ENCODE peak calls at places on chromosome 6, in six cellular contexts. One of them, this sample, is unnamed. For H3K36me3 and H3K4me1, the result is how much of the 10 kb centered on the place peaks cover.

GRCh38 chr6:5036309-5036708 is 32.5 kb upstream of the RPP40 start:
- DNase-seq in heart right ventricle: no peak
- DNase-seq in gastrocnemius medialis: no peak
- DNase-seq in fibroblast of lung: peak
- DNase-seq in uterus: no peak
- DNase-seq in right lobe of liver: no peak
- DNase-seq in this sample: no peak

GRCh38 chr6:34601706-34602105 is 45.6 kb upstream of the SPDEF start:
- DNase-seq in heart right ventricle: no peak
- DNase-seq in gastrocnemius medialis: peak
- DNase-seq in fibroblast of lung: no peak
- DNase-seq in uterus: no peak
- DNase-seq in right lobe of liver: no peak
- DNase-seq in this sample: no peak

GRCh38 chr6:134029495-134030455 is 22.6 kb downstream of the SLC2A12 start:
- DNase-seq in heart right ventricle: no peak
- DNase-seq in gastrocnemius medialis: no peak
- DNase-seq in fibroblast of lung: peak
- DNase-seq in uterus: no peak
- DNase-seq in right lobe of liver: no peak
- DNase-seq in this sample: no peak

GRCh38 chr6:25614052-25614451 is 38.0 kb upstream of the SCGN start:
- DNase-seq in heart right ventricle: no peak
- DNase-seq in gastrocnemius medialis: no peak
- DNase-seq in fibroblast of lung: no peak
- DNase-seq in uterus: no peak
- DNase-seq in right lobe of liver: no peak
- DNase-seq in this sample: no peak

GRCh38 chr6:19892250-19892649 is 55.1 kb downstream of the ID4 start:
- DNase-seq in heart right ventricle: no peak
- DNase-seq in gastrocnemius medialis: no peak
- DNase-seq in fibroblast of lung: no peak
- DNase-seq in uterus: no peak
- DNase-seq in right lobe of liver: no peak
- DNase-seq in this sample: no peak

GRCh38 chr6:79446006-79446405 is 91.2 kb downstream of the LCA5 start:
- DNase-seq in heart right ventricle: no peak
- DNase-seq in gastrocnemius medialis: no peak
- DNase-seq in fibroblast of lung: no peak
- DNase-seq in uterus: no peak
- DNase-seq in right lobe of liver: no peak
- DNase-seq in this sample: no peak

GRCh38 chr6:16712931-16713484 is 48.3 kb downstream of the ATXN1 start:
- DNase-seq in heart right ventricle: no peak
- DNase-seq in gastrocnemius medialis: peak
- DNase-seq in fibroblast of lung: peak
- DNase-seq in uterus: peak
- DNase-seq in right lobe of liver: no peak
- DNase-seq in this sample: no peak

GRCh38 chr6:155106456-155107107 is 111.5 kb downstream of the TIAM2 start:
- DNase-seq in heart right ventricle: no peak
- DNase-seq in gastrocnemius medialis: no peak
- DNase-seq in fibroblast of lung: peak
- DNase-seq in uterus: no peak
- DNase-seq in right lobe of liver: no peak
- DNase-seq in this sample: no peak

GRCh38 chr6:11682525-11682924 is 96.1 kb downstream of the ADTRP start:
- DNase-seq in heart right ventricle: no peak
- DNase-seq in gastrocnemius medialis: no peak
- DNase-seq in fibroblast of lung: peak
- DNase-seq in uterus: no peak
- DNase-seq in right lobe of liver: no peak
- DNase-seq in this sample: no peak

GRCh38 chr6:134850906-134851305 is 99.0 kb downstream of the ALDH8A1 start:
- DNase-seq in heart right ventricle: no peak
- DNase-seq in gastrocnemius medialis: no peak
- DNase-seq in fibroblast of lung: peak
- DNase-seq in uterus: peak
- DNase-seq in right lobe of liver: peak
- DNase-seq in this sample: no peak

GRCh38 chr6:108119212-108120141 is 44.9 kb upstream of the OSTM1 start:
- DNase-seq in heart right ventricle: no peak
- DNase-seq in gastrocnemius medialis: no peak
- DNase-seq in fibroblast of lung: no peak
- DNase-seq in uterus: no peak
- DNase-seq in right lobe of liver: no peak
- DNase-seq in this sample: no peak

GRCh38 chr6:63750400-63750799 is 114.8 kb downstream of the PHF3 start:
- DNase-seq in heart right ventricle: no peak
- DNase-seq in gastrocnemius medialis: no peak
- DNase-seq in fibroblast of lung: no peak
- DNase-seq in uterus: no peak
- DNase-seq in right lobe of liver: no peak
- DNase-seq in this sample: no peak

DNA sequence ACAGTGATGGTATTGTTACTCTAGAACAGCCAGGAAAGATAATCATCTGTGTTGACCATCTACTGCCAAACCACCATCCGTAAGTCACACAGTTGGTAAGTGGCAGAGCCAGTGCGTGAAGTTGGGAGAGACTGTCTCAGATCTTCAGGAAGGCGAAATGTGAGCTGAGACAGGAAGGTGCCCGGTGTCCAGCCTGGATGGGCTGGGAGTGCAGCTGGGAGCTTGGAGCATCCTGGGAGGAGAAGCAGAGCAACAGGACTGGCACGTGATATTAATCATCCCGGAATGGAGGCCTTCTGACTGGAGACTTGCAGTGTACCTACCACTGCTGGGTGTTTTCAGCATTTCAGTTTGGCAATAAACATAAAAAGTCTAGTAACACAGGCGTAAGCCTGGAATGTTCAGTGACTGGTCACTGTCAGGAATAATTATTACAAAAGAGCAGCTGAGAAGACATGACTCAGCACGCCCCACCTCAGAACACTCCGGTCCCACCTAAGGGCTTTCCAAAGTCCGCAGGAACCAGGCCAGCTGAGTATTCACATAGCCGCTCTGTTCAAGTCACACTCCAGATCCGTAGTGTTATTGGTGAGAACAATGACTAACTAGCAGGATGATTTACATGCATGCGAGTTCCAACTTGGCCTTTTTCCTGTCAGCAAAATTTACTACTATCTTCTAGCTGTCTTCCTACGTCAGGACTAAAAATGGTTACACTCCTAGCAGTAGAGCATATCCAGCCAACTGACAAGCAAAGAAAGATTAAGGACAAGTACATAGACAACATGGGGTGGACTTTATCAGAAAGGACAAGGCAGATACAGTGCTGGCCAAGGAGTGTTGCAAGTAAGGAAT is 45.1 kb upstream of the PNRC1 start:
- DNase-seq in heart right ventricle: peak
- DNase-seq in gastrocnemius medialis: peak
- DNase-seq in fibroblast of lung: peak
- DNase-seq in uterus: peak
- DNase-seq in right lobe of liver: peak
- DNase-seq in this sample: peak
- TF ChIP-seq CTCF in heart right ventricle: no peak
- TF ChIP-seq CTCF in gastrocnemius medialis: no peak
- TF ChIP-seq CTCF in fibroblast of lung: no peak
- TF ChIP-seq CTCF in uterus: no peak
- TF ChIP-seq CTCF in right lobe of liver: no peak
- TF ChIP-seq CTCF in this sample: no peak

DNA sequence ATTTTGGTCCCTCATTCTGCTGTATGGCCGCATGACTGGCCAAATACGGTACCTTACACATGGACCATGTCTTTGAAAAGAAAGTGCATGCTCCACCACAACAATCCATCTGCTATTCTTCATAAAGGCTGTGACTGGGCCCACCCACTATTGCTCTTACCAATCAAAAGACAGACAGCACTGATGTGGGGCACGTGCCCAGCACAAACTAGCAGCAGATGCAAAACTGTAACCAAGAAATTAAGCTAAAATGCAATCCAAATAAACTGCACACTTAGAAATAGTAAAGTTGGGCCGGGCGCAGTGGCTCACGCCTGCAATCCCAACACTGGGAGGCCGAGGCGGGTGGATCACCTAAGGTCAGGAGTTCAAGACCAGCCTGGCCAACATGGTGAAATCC is 20.5 kb downstream of the MDN1 start:
- DNase-seq in heart right ventricle: no peak
- DNase-seq in gastrocnemius medialis: no peak
- DNase-seq in fibroblast of lung: no peak
- DNase-seq in uterus: no peak
- DNase-seq in right lobe of liver: no peak
- DNase-seq in this sample: no peak
- H3K36me3 ChIP-seq in heart right ventricle: under half
- H3K36me3 ChIP-seq in gastrocnemius medialis: under half
- H3K36me3 ChIP-seq in fibroblast of lung: under half
- H3K36me3 ChIP-seq in uterus: under half
- H3K36me3 ChIP-seq in right lobe of liver: under half
- H3K36me3 ChIP-seq in this sample: under half

GRCh38 chr6:907928-908327 is 215.0 kb upstream of the EXOC2 start:
- DNase-seq in heart right ventricle: no peak
- DNase-seq in gastrocnemius medialis: no peak
- DNase-seq in fibroblast of lung: no peak
- DNase-seq in uterus: no peak
- DNase-seq in right lobe of liver: no peak
- DNase-seq in this sample: no peak
- H3K4me1 ChIP-seq in heart right ventricle: under half
- H3K4me1 ChIP-seq in gastrocnemius medialis: under half
- H3K4me1 ChIP-seq in fibroblast of lung: under half
- H3K4me1 ChIP-seq in uterus: under half
- H3K4me1 ChIP-seq in right lobe of liver: under half
- H3K4me1 ChIP-seq in this sample: under half

DNA sequence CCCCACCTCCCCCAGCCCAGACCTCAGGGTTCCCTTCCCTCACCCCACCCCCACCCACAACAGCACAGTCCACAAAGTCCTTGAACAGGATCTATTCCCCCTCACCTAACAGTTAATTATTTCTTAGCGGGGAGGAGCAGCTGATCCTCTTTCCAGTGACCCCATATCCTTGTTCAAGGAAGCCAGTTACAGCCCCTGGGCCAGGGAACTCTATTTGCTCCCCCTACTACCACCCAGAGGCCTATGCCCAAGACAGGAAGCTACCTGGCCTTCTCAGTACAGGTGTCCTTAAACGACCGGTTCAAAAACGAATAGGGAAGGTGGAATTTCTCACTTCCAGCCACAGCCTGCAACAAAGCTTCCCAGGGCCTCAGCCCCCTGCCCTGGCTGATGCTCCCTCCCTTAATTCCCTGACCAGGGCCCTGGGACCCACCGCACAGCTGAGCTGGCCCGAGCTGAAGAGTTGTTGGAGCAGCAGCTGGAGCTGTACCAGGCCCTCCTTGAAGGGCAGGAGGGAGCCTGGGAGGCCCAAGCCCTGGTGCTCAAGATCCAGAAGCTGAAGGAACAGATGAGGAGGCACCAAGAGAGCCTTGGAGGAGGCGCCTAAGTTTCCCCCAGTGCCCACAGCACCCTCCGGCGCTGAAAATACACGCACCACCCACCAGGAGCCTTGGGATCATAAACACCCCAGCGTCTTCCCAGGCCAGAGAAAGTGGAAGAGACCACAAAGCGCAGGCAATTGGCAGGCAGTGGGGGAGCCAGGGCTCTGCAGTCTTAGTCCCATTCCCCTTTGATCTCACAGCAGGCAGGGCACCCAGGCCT is 778 bp downstream of the MCCD1 start:
- DNase-seq in heart right ventricle: no peak
- DNase-seq in gastrocnemius medialis: no peak
- DNase-seq in fibroblast of lung: no peak
- DNase-seq in uterus: no peak
- DNase-seq in right lobe of liver: no peak
- DNase-seq in this sample: no peak
- TF ChIP-seq CTCF in heart right ventricle: no peak
- TF ChIP-seq CTCF in gastrocnemius medialis: no peak
- TF ChIP-seq CTCF in fibroblast of lung: no peak
- TF ChIP-seq CTCF in uterus: no peak
- TF ChIP-seq CTCF in right lobe of liver: no peak
- TF ChIP-seq CTCF in this sample: no peak

DNA sequence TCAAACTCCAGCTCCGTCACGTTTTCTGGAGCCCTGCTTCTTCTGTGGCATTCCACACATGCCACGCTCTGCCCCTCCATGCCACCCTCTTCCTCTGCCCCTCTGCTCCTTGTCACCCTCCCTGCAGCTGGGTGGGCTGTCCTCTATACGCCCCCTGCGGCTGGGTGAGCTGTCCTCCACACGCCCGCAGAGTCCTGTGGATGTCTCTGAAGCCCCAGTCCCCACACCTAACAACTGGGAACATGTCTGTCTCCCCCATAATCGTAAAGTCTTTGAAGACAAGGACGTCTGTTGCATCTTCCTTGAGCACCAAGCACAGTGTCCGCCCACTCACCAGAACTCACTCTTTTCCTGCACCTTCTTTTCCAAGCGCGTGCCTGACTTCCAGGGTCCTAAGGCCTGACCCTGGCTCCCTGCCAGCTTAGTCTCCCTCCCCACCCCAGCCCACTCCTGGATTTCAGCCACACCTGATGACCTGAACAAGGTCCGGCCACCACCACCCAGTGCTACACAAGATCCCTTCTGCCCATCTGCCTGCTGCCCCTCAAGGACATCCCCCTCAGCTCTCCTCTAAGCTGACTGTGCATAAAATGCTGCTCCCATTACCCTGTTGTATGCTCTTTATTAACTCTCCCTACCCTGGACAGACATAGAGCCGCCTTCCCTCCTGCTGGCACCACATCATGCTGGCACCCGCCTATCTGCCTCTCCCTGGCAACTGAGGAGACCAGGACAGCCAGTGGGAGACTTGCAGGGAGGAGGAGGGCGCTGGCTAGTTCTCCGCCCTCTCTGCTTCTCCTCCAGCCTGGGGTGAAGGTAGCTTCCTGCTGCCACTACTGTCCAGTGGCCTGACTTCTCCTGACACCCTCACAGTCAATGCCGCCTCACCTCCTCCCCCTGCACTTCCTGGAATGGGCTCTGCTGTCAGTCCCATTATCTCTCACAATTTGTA is 10.7 kb upstream of the PRR18 start:
- DNase-seq in heart right ventricle: peak
- DNase-seq in gastrocnemius medialis: no peak
- DNase-seq in fibroblast of lung: no peak
- DNase-seq in uterus: no peak
- DNase-seq in right lobe of liver: no peak
- DNase-seq in this sample: no peak
- H3K36me3 ChIP-seq in heart right ventricle: under half
- H3K36me3 ChIP-seq in gastrocnemius medialis: under half
- H3K36me3 ChIP-seq in fibroblast of lung: under half
- H3K36me3 ChIP-seq in uterus: under half
- H3K36me3 ChIP-seq in right lobe of liver: under half
- H3K36me3 ChIP-seq in this sample: under half